ENCODE peak calls at places on chromosomes 16 and 17, in seven cellular contexts. S, B, H, D, E, X and M are unnamed samples.

GRCh38 chr17:76384222-76384986 is at the start of gene SPHK1:
- DNase-seq in S (peak; percentile 75), B (peak; percentile 68), H (peak; percentile 69), D (peak; percentile 82), E (peak; percentile 71), X (peak; percentile 44), M (no peak)

GRCh38 chr17:77478281-77478680 is 337.5 kb downstream of the SEC14L1 start:
- DNase-seq in S (no peak), B (no peak), H (no peak), D (no peak), E (no peak), X (no peak), M (no peak)

GRCh38 chr17:72125742-72126141 is 4.9 kb downstream of the SOX9 start:
- DNase-seq in S (no peak), B (no peak), H (no peak), D (no peak), E (no peak), X (no peak), M (no peak)

GRCh38 chr16:87086575-87086974 is 230.6 kb downstream of the C16orf95 start:
- DNase-seq in S (no peak), B (no peak), H (no peak), D (peak; percentile 6), E (no peak), X (no peak), M (no peak)

GRCh38 chr16:82585675-82586074 is 41.1 kb upstream of the CDH13 start:
- DNase-seq in S (no peak), B (no peak), H (no peak), D (no peak), E (no peak), X (no peak), M (no peak)

GRCh38 chr17:66625321-66625767 is 209.6 kb upstream of the CACNG5 start:
- DNase-seq in S (no peak), B (no peak), H (no peak), D (no peak), E (no peak), X (no peak), M (no peak)

GRCh38 chr16:72811867-72812266 is 236.1 kb downstream of the ZFHX3 start:
- DNase-seq in S (no peak), B (no peak), H (no peak), D (no peak), E (no peak), X (no peak), M (no peak)

GRCh38 chr17:48981927-48982539 is 13.6 kb upstream of the GIP start:
- DNase-seq in S (no peak), B (no peak), H (no peak), D (no peak), E (no peak), X (no peak), M (no peak)

GRCh38 chr17:48012151-48012520 is 25.5 kb downstream of the COPZ2 start:
- DNase-seq in S (peak; percentile 62), B (peak; percentile 40), H (peak; percentile 36), D (peak; percentile 81), E (peak; percentile 98), X (no peak), M (peak; percentile 75)

GRCh38 chr16:15778204-15778743 is 78.6 kb downstream of the MYH11 start:
- DNase-seq in S (no peak), B (no peak), H (no peak), D (no peak), E (no peak), X (no peak), M (no peak)

GRCh38 chr16:81473066-81473488 is 28.5 kb downstream of the CMIP start:
- DNase-seq in S (no peak), B (no peak), H (no peak), D (no peak), E (no peak), X (no peak), M (no peak)

GRCh38 chr16:14454391-14454790 is 175.7 kb downstream of the PARN start:
- DNase-seq in S (no peak), B (no peak), H (no peak), D (no peak), E (no peak), X (no peak), M (no peak)

GRCh38 chr16:67249178-67249759 is 490 bp downstream of the SLC9A5 start:
- DNase-seq in S (no peak), B (no peak), H (no peak), D (no peak), E (no peak), X (no peak), M (no peak)

GRCh38 chr16:86063696-86064405 is 164.9 kb downstream of the IRF8 start:
- DNase-seq in S (no peak), B (no peak), H (no peak), D (no peak), E (no peak), X (no peak), M (no peak)

GRCh38 chr17:59547131-59547915 is 18.1 kb upstream of the DHX40 start:
- DNase-seq in S (no peak), B (no peak), H (no peak), D (no peak), E (peak; percentile 75), X (no peak), M (no peak)

GRCh38 chr16:85825326-85825725 is 25.8 kb downstream of the COX4I1 start:
- DNase-seq in S (no peak), B (no peak), H (no peak), D (no peak), E (no peak), X (no peak), M (no peak)

GRCh38 chr17:81153340-81153803 is 11.9 kb upstream of the PVALEF start:
- DNase-seq in S (no peak), B (no peak), H (no peak), D (no peak), E (no peak), X (no peak), M (no peak)

GRCh38 chr16:47523342-47524006 is 62.3 kb downstream of the PHKB start:
- DNase-seq in S (no peak), B (no peak), H (no peak), D (no peak), E (no peak), X (no peak), M (no peak)

GRCh38 chr17:69961488-69962145 is 113.4 kb upstream of the KCNJ16 start:
- DNase-seq in S (peak; percentile 26), B (no peak), H (no peak), D (no peak), E (no peak), X (no peak), M (no peak)

GRCh38 chr17:12686486-12686885 is 20.8 kb downstream of the MYOCD start:
- DNase-seq in S (no peak), B (no peak), H (no peak), D (no peak), E (no peak), X (no peak), M (no peak)

GRCh38 chr17:2745317-2746037 is 4.0 kb downstream of the CCDC92B start:
- DNase-seq in S (no peak), B (no peak), H (no peak), D (no peak), E (no peak), X (no peak), M (no peak)

GRCh38 chr17:73820686-73821448 is 176.6 kb upstream of the SDK2 start:
- DNase-seq in S (peak; percentile 33), B (no peak), H (no peak), D (no peak), E (peak; percentile 82), X (no peak), M (no peak)

GRCh38 chr16:75482434-75483205 is 12.6 kb downstream of the CHST6 start:
- DNase-seq in S (no peak), B (no peak), H (no peak), D (no peak), E (no peak), X (no peak), M (no peak)

GRCh38 chr17:30495586-30495985 is 18.4 kb downstream of the GOSR1 start:
- DNase-seq in S (no peak), B (no peak), H (no peak), D (no peak), E (no peak), X (no peak), M (no peak)

GRCh38 chr16:12215302-12216105 is 239.0 kb downstream of the SNX29 start:
- DNase-seq in S (no peak), B (no peak), H (no peak), D (no peak), E (no peak), X (no peak), M (no peak)
- TF ChIP-seq CTCF in S (no peak), B (no peak), H (no peak), D (peak; percentile 63), E (peak; percentile 28), X (peak; percentile 39), M (peak; percentile 24)

DNA sequence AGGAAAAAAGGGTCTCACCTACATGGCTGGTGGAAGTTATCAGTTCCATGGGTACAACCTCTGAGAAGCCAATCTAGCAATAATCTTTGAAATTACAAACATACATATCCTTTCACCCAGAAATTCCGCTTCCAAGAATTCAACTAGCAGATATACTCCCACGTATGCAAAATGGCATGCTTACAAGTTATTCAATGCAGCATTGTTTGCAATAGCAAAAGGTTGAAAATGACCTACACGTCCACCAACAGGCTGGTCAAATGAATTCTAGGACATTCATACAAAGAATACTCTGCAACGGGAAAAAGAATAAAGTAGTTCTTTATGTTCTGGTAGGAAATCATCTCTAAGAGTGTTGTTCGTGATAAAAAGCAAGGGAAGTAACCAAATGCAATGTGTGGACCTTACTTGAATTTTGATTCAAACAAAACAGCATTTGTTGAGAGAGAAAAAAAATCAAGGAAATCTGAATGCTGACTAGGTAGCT is 63.7 kb upstream of the NLK start:
- DNase-seq in S (no peak), B (no peak), H (no peak), D (no peak), E (no peak), X (no peak), M (no peak)
- TF ChIP-seq CTCF in S (no peak), B (no peak), H (no peak), D (no peak), E (no peak), X (no peak), M (no peak)

DNA sequence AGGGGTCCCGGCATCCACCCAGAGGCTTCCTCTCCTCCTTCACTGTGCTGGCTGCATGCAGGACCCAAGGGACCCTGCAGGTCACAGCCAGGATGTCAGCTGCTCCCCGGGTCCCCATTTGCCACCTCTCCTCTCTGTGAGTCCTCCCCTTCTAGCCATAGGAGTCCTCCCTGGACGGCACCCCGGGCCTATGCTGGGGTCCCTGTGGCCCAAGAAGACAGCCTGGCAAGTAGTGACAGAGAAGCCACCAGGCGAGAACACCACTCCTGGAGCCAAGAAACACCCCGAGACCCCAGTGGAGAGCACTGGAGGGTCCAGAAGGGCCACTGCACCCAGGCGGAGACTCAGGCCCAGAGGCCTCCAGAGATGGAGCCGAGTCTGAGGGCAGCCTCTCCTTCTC is 44.1 kb downstream of the LMF1 start:
- DNase-seq in S (no peak), B (no peak), H (no peak), D (peak; percentile 65), E (no peak), X (no peak), M (no peak)
- TF ChIP-seq CTCF in S (no peak), B (no peak), H (no peak), D (no peak), E (no peak), X (no peak), M (no peak)

GRCh38 chr16:29192329-29193247 is 207.7 kb downstream of the LAT start:
- DNase-seq in S (no peak), B (peak; percentile 15), H (no peak), D (peak; percentile 64), E (no peak), X (no peak), M (no peak)
- TF ChIP-seq CTCF in S (no peak), B (no peak), H (no peak), D (peak; percentile 35), E (no peak), X (peak; percentile 13), M (no peak)